ENCODE peak calls at places on chromosomes 16 and 17, in six cellular contexts. E is GM18507, P is DMS 273 treated with DMSO at 0.1 percent for 48 hours, F is NCI-H748 treated with DMSO at 0.1 percent for 48 hours, N is cardiac muscle cell, H is foreskin melanocyte. J is an unnamed sample.
A peak's percentile ranks its signal among the peaks of the same experiment; 100 is the strongest.

GRCh38 chr17:46944931-46945330 is 22.0 kb downstream of the GOSR2 start:
- DNase-seq in E (no peak), P (no peak), F (no peak), N (no peak), H (no peak), J (no peak)

GRCh38 chr16:86025706-86026105 is 126.7 kb downstream of the IRF8 start:
- DNase-seq in E (no peak), P (no peak), F (no peak), N (no peak), H (no peak), J (no peak)

GRCh38 chr17:30519707-30520106 is 42.5 kb downstream of the GOSR1 start:
- DNase-seq in E (no peak), P (no peak), F (no peak), N (no peak), H (peak; percentile 71), J (no peak)

GRCh38 chr17:68378202-68379149 is 78.8 kb downstream of the WIPI1 start:
- DNase-seq in E (no peak), P (peak; percentile 74), F (peak; percentile 37), N (no peak), H (peak; percentile 100), J (no peak)

GRCh38 chr16:85401917-85402766 is 211.0 kb upstream of the GSE1 start:
- DNase-seq in E (no peak), P (no peak), F (no peak), N (no peak), H (no peak), J (no peak)

GRCh38 chr17:67477687-67478086 is 100.6 kb downstream of the PITPNC1 start:
- DNase-seq in E (no peak), P (no peak), F (no peak), N (no peak), H (no peak), J (no peak)

GRCh38 chr16:50040028-50040427 is 15.0 kb downstream of the CNEP1R1 start:
- DNase-seq in E (no peak), P (no peak), F (no peak), N (no peak), H (no peak), J (no peak)

GRCh38 chr17:64947146-64947545 is 27.9 kb upstream of the LRRC37A3 start:
- DNase-seq in E (no peak), P (no peak), F (no peak), N (no peak), H (no peak), J (no peak)

GRCh38 chr16:28822520-28823290 is at the start of gene ATXN2L:
- DNase-seq in E (peak; percentile 84), P (peak; percentile 77), F (peak; percentile 57), N (peak; percentile 96), H (peak; percentile 94), J (peak; percentile 93)

GRCh38 chr16:800834-801488 is 427 bp upstream of the GNG13 start:
- DNase-seq in E (no peak), P (no peak), F (no peak), N (no peak), H (no peak), J (no peak)